ENCODE peak calls at places on chromosomes 5 and 9, in ten cellular contexts. J is fibroblast of mammary gland; Q is activated CD4-positive, alpha-beta T cell treated with anti-CD3 and anti-CD28 coated beads, Interleukin-2, amount 50 U/mL, for 48 hours; F is iris pigment epithelial cell; D is iPS DF 19.7; W is frontal cortex; B is NCI-H1105; G is activated naive CD4-positive, alpha-beta T cell; U is A549; E is AG08396. V is an unnamed sample.

GRCh38 chr5:82591021-82591515 is 312.9 kb upstream of the RPS23 start:
- DNase-seq in E (no peak), F (peak), D (no peak), G (no peak), Q (no peak), B (no peak), U (no peak), W (no peak), J (peak), V (no peak)

GRCh38 chr9:97276310-97276852 is 31.1 kb upstream of the CCDC180 start:
- DNase-seq in F (no peak), B (no peak), U (no peak), J (no peak), E (no peak), G (no peak), Q (no peak), W (no peak), D (peak), V (no peak)

GRCh38 chr9:113343732-113344231 is 3.7 kb upstream of the WDR31 start:
- DNase-seq in F (peak), B (peak), W (peak), J (peak), D (no peak), Q (no peak), G (no peak), E (peak), U (no peak), V (no peak)

GRCh38 chr5:170896779-170897178 is 35.0 kb downstream of the RANBP17 start:
- DNase-seq in Q (no peak), D (peak), U (peak), E (no peak), B (no peak), W (no peak), F (peak), J (peak), G (no peak), V (peak)

GRCh38 chr5:1550287-1551076 is 26.7 kb upstream of the LPCAT1 start:
- DNase-seq in W (no peak), Q (no peak), E (no peak), F (no peak), G (no peak), B (no peak), D (no peak), J (no peak), U (no peak), V (no peak)

GRCh38 chr9:95940265-95940664 is 64.8 kb downstream of the ERCC6L2 start:
- DNase-seq in U (no peak), J (no peak), D (no peak), W (no peak), E (no peak), F (no peak), B (no peak), G (no peak), Q (no peak), V (no peak)

GRCh38 chr5:68646142-68646541 is 430.6 kb downstream of the PIK3R1 start:
- DNase-seq in W (no peak), U (no peak), J (peak), B (no peak), D (no peak), F (peak), Q (no peak), G (no peak), E (no peak), V (no peak)

GRCh38 chr9:130630506-130631330 is 33.7 kb upstream of the PRDM12 start:
- DNase-seq in G (no peak), E (no peak), W (no peak), U (no peak), F (no peak), D (no peak), Q (no peak), J (no peak), B (no peak), V (no peak)

GRCh38 chr9:95635986-95636600 is 119.3 kb upstream of the PTCH1 start:
- DNase-seq in B (no peak), J (no peak), F (peak), W (no peak), G (no peak), U (no peak), D (no peak), E (no peak), Q (no peak), V (no peak)

GRCh38 chr9:6272229-6272597 is 56.0 kb upstream of the TPD52L3 start:
- DNase-seq in G (no peak), F (peak), B (no peak), W (no peak), D (no peak), E (peak), U (peak), J (peak), Q (no peak), V (peak)

V was measured in HuH-7.